ENCODE peak calls at places on chromosomes 2 and 18, in four cellular contexts. I is WTC11, Y is K562, R is HepG2. D is an unnamed sample.

GRCh38 chr18:31049189-31049588 is 6.6 kb upstream of the DSC3 start:
- DNase-seq in Y (peak), R (no peak), I (no peak), D (no peak)

GRCh38 chr2:204108301-204108700 is 171.7 kb downstream of the ICOS start:
- DNase-seq in R (peak), Y (peak), I (peak), D (peak)

GRCh38 chr2:75548036-75548573 is 12.6 kb downstream of the EVA1A start:
- DNase-seq in Y (peak), R (no peak), I (no peak), D (no peak)

GRCh38 chr2:54483426-54483825 is 27.3 kb downstream of the SPTBN1 start:
- DNase-seq in I (no peak), Y (no peak), R (peak), D (peak)

GRCh38 chr18:57134564-57135211 is 12.2 kb upstream of the BOD1L2 start:
- DNase-seq in Y (peak), I (no peak), R (no peak), D (no peak)

GRCh38 chr2:44615950-44616518 is 254.3 kb downstream of the CAMKMT start:
- DNase-seq in R (no peak), Y (peak), I (no peak), D (no peak)

GRCh38 chr2:64586883-64587481 is 62.9 kb downstream of the AFTPH start:
- DNase-seq in Y (peak), R (peak), I (no peak), D (peak)

GRCh38 chr2:232973796-232974195 is 39.3 kb downstream of the NGEF start:
- DNase-seq in R (no peak), I (no peak), Y (no peak), D (no peak)

GRCh38 chr2:44535376-44535775 is 173.6 kb downstream of the CAMKMT start:
- DNase-seq in I (no peak), Y (no peak), R (no peak), D (no peak)

GRCh38 chr2:70596293-70596692 is 42.7 kb upstream of the TGFA start:
- DNase-seq in Y (no peak), R (no peak), I (no peak), D (peak)

GRCh38 chr2:217934321-217935131 is 68.3 kb downstream of the TNS1 start:
- DNase-seq in R (no peak), Y (no peak), I (no peak), D (peak)

GRCh38 chr2:118627156-118627555 is 220.3 kb downstream of the EN1 start:
- DNase-seq in Y (no peak), R (no peak), I (no peak), D (no peak)
- TF ChIP-seq NR3C1 in Y (no peak), R (no peak), I (no peak), D (no peak)

GRCh38 chr2:38122344-38122743 is 46.4 kb upstream of the CYP1B1 start:
- DNase-seq in I (no peak), Y (no peak), R (no peak), D (no peak)

GRCh38 chr2:38123862-38124261 is 47.9 kb upstream of the CYP1B1 start:
- DNase-seq in R (no peak), Y (no peak), I (no peak), D (no peak)

GRCh38 chr2:38125007-38125406 is 49.1 kb upstream of the CYP1B1 start:
- DNase-seq in Y (no peak), I (no peak), R (no peak), D (no peak)

GRCh38 chr2:38120829-38121228 is 44.9 kb upstream of the CYP1B1 start:
- DNase-seq in I (no peak), R (no peak), Y (no peak), D (no peak)

DNA sequence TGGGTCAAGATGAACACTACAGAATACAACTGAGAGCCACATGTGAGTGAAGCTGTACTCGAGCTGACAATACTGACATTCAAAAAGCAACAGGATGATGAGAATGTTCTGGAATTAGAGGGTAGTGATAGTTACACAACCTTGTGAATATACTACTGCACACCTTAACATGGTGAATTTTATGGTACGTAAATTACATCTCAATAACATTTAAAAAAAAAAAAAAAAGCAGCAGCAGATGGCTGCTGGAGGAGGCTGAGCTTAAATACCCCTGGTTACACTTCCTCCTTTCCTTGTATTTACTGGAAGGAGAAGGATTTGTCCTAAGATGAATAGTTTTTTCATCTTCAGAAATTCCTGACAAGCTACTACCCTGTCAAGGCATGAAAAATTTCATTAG is 45.5 kb upstream of the CYP1B1 start:
- DNase-seq in Y (no peak), R (no peak), I (no peak), D (no peak)
- TF ChIP-seq NR3C1 in Y (no peak), R (no peak), I (no peak), D (no peak)

DNA sequence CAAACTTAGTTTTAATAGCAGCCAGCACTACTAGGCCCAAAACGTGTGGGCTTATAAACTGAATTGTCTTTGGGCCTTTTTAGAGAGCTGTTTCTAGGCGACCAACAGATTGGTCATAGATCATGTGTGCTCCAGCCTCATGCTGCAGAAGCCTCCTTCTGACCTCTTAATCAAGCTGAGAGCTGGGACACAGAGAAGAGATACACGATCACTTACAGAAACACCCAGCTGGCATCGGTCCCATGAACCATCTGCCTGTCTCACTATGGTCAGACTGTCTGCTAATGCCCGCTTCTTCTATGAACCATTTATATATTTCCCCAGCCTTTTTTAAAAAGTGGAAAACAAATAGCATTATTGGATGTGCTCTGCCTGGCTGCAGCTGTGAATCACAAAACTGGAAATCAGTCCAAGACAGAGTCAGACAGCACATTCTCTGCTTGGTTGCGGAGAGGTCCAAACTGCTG is 165.5 kb upstream of the SLC14A2 start:
- DNase-seq in I (no peak), R (no peak), Y (no peak), D (no peak)
- TF ChIP-seq NR3C1 in I (no peak), R (no peak), Y (no peak), D (no peak)

GRCh38 chr2:120545521-120546076 is 190.1 kb upstream of the GLI2 start:
- DNase-seq in R (peak), I (no peak), Y (no peak), D (no peak)
- TF ChIP-seq NR3C1 in R (no peak), I (no peak), Y (no peak), D (no peak)

GRCh38 chr2:191276792-191277465 is 31.7 kb downstream of the MYO1B start:
- DNase-seq in R (no peak), I (no peak), Y (no peak), D (no peak)

GRCh38 chr2:191274404-191274803 is 29.2 kb downstream of the MYO1B start:
- DNase-seq in I (no peak), Y (no peak), R (no peak), D (no peak)

GRCh38 chr2:191280834-191281756 is 35.9 kb downstream of the MYO1B start:
- DNase-seq in Y (no peak), R (peak), I (no peak), D (no peak)

GRCh38 chr2:191285252-191285651 is 40.0 kb downstream of the MYO1B start:
- DNase-seq in I (no peak), R (no peak), Y (no peak), D (no peak)

GRCh38 chr2:191280304-191280703 is 35.1 kb downstream of the MYO1B start:
- DNase-seq in R (no peak), Y (no peak), I (peak), D (no peak)
- TF ChIP-seq NR3C1 in R (no peak), Y (no peak), I (no peak), D (no peak)

GRCh38 chr18:51107082-51107481 is 77.1 kb downstream of the SMAD4 start:
- DNase-seq in Y (no peak), I (no peak), R (no peak), D (no peak)
- TF ChIP-seq NR3C1 in Y (no peak), I (no peak), R (no peak), D (no peak)

DNA sequence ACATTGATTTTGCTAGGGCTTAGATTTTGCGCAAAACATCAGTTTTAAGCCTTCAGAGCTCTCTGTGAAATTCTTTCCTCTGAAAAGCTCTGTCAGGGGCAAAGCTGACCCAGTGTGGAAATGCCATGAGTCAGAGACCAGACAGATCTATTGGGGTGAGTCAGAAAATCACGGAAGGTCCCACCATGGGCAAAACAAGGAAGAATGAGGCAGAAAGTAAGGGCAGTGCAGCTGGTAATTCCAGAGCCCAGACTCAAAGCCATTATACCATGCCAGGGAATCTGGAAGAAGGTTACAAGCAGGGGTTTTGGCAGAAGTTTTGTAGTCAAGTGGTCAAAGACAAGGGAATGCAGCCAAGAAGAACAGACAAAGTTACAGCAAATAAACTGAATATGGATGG is 256.6 kb upstream of the CTAGE1 start:
- DNase-seq in I (no peak), R (no peak), Y (no peak), D (peak)
- TF ChIP-seq NR3C1 in I (no peak), R (no peak), Y (no peak), D (no peak)

D was measured in A549.